ENCODE peak calls at places on chromosomes 3 and 15, in eight cellular contexts. M, A, C, E, N, V, O and F are unnamed samples.

GRCh38 chr3:43526956-43527355 is 94.9 kb downstream of the ANO10 start:
- DNase-seq in A (no peak), V (no peak), O (no peak), E (no peak), C (no peak), M (no peak), N (no peak), F (no peak)

GRCh38 chr15:75065467-75065850 is 42.1 kb downstream of the PPCDC start:
- DNase-seq in N (peak), V (no peak), A (no peak), C (no peak), M (no peak), O (no peak), E (no peak), F (peak)

GRCh38 chr3:187765342-187765741 is 20.1 kb upstream of the BCL6 start:
- DNase-seq in E (peak), M (no peak), N (no peak), A (no peak), V (no peak), O (no peak), C (no peak), F (no peak)

GRCh38 chr3:112734171-112734570 is 93.2 kb upstream of the CCDC80 start:
- DNase-seq in A (no peak), O (no peak), V (no peak), M (no peak), E (no peak), N (no peak), C (no peak), F (no peak)

GRCh38 chr3:58487140-58487886 is 4.6 kb upstream of the KCTD6 start:
- DNase-seq in O (no peak), C (peak), M (peak), V (no peak), N (no peak), E (peak), A (no peak), F (no peak)

GRCh38 chr15:27990411-27991338 is 108.4 kb downstream of the OCA2 start:
- DNase-seq in C (no peak), E (no peak), V (no peak), O (peak), M (no peak), A (no peak), N (no peak), F (no peak)

GRCh38 chr15:39028069-39028468 is 463.5 kb upstream of the RASGRP1 start:
- DNase-seq in V (no peak), M (no peak), N (no peak), E (peak), C (no peak), A (no peak), O (no peak), F (no peak)

GRCh38 chr15:77033417-77033728 is 37.5 kb downstream of the TSPAN3 start:
- DNase-seq in O (no peak), N (no peak), A (no peak), E (no peak), C (no peak), V (no peak), M (no peak), F (no peak)

GRCh38 chr15:22810735-22811338 is 24.4 kb downstream of the NIPA1 start:
- DNase-seq in E (peak), O (no peak), A (no peak), N (no peak), V (no peak), M (no peak), C (no peak), F (no peak)

GRCh38 chr15:43370310-43370974 is 401 bp downstream of the ZSCAN29 start:
- DNase-seq in A (peak), N (no peak), E (peak), M (peak), V (no peak), C (no peak), O (no peak), F (no peak)

GRCh38 chr3:11819146-11819545 is 27.5 kb downstream of the TAMM41 start:
- DNase-seq in N (no peak), A (no peak), C (no peak), V (no peak), E (no peak), O (no peak), M (no peak), F (no peak)

GRCh38 chr15:101483476-101483875 is 6.0 kb downstream of the PCSK6 start:
- DNase-seq in V (no peak), E (no peak), C (no peak), M (no peak), N (no peak), O (no peak), A (no peak), F (no peak)

GRCh38 chr3:58568572-58569286 is 8.5 kb downstream of the FAM107A start:
- DNase-seq in N (peak), E (peak), C (no peak), V (no peak), M (peak), A (peak), O (peak), F (peak)

GRCh38 chr3:194687638-194688206 is 2.0 kb downstream of the FAM43A start:
- DNase-seq in M (peak), O (peak), A (peak), E (peak), V (no peak), N (peak), C (no peak), F (peak)

GRCh38 chr3:180420016-180420415 is 181.9 kb upstream of the TTC14 start:
- DNase-seq in N (no peak), A (no peak), C (no peak), M (no peak), O (no peak), E (no peak), V (no peak), F (no peak)

GRCh38 chr3:46503194-46503924 is 5.6 kb downstream of the RTP3 start:
- DNase-seq in A (no peak), M (no peak), E (peak), V (no peak), N (no peak), C (no peak), O (no peak), F (peak)

GRCh38 chr3:178996399-178996798 is 75.2 kb downstream of the ZMAT3 start:
- DNase-seq in M (no peak), E (no peak), C (no peak), A (no peak), V (no peak), O (no peak), N (no peak), F (no peak)

GRCh38 chr15:86432861-86433260 is 353.2 kb downstream of the AGBL1 start:
- DNase-seq in A (no peak), N (no peak), O (no peak), C (no peak), M (no peak), V (no peak), E (no peak), F (no peak)

GRCh38 chr3:165983284-165983683 is 146.1 kb upstream of the BCHE start:
- DNase-seq in O (no peak), C (no peak), A (no peak), N (no peak), M (no peak), V (peak), E (no peak), F (no peak)

GRCh38 chr3:14374444-14374883 is 27.9 kb upstream of the SLC6A6 start:
- DNase-seq in M (no peak), V (no peak), E (peak), N (no peak), A (no peak), O (no peak), C (no peak), F (no peak)

GRCh38 chr3:98188553-98188952 is 22.1 kb downstream of the OR5H15 start:
- DNase-seq in A (no peak), M (no peak), V (no peak), N (peak), C (no peak), E (no peak), O (no peak), F (peak)

GRCh38 chr15:83066034-83066760 is 855 bp downstream of the BTBD1 start:
- DNase-seq in M (no peak), A (no peak), C (no peak), N (no peak), O (no peak), V (no peak), E (no peak), F (peak)

GRCh38 chr3:43034200-43034599 is 55.1 kb downstream of the GASK1A start:
- DNase-seq in O (no peak), E (no peak), C (no peak), M (no peak), N (no peak), V (no peak), A (no peak), F (no peak)

GRCh38 chr3:24763421-24763820 is 268.8 kb upstream of the THRB start:
- DNase-seq in N (no peak), C (no peak), M (no peak), A (no peak), E (peak), V (no peak), O (no peak), F (no peak)

GRCh38 chr3:47010050-47010712 is 30.7 kb downstream of the NBEAL2 start:
- DNase-seq in E (no peak), C (no peak), O (no peak), V (no peak), N (no peak), A (no peak), M (peak), F (no peak)

GRCh38 chr15:89749951-89750559 is 994 bp downstream of the MESP1 start:
- DNase-seq in M (peak), A (no peak), N (peak), O (peak), C (no peak), E (no peak), V (no peak), F (no peak)

GRCh38 chr3:188680189-188680588 is 491.6 kb upstream of the TPRG1 start:
- DNase-seq in O (no peak), N (no peak), C (peak), E (peak), A (no peak), V (no peak), M (no peak), F (no peak)

GRCh38 chr15:98684441-98684840 is 36.1 kb downstream of the IGF1R start:
- DNase-seq in E (peak), M (no peak), V (no peak), O (no peak), C (peak), A (no peak), N (no peak), F (no peak)

GRCh38 chr15:58870451-58870850 is 63.0 kb downstream of the SLTM start:
- DNase-seq in C (no peak), A (no peak), N (no peak), E (peak), V (no peak), M (no peak), O (no peak), F (no peak)

GRCh38 chr3:61996351-61996750 is 377.0 kb downstream of the FEZF2 start:
- DNase-seq in V (no peak), E (peak), A (no peak), O (no peak), C (no peak), M (no peak), N (no peak), F (no peak)

GRCh38 chr3:116678853-116679252 is 30.7 kb upstream of the TUSC7 start:
- DNase-seq in V (no peak), N (no peak), O (no peak), C (no peak), M (no peak), A (no peak), E (no peak), F (no peak)

GRCh38 chr3:53350652-53351051 is 3.3 kb upstream of the DCP1A start:
- DNase-seq in V (no peak), O (no peak), M (no peak), N (peak), E (peak), C (no peak), A (peak), F (peak)

GRCh38 chr3:122890077-122890484 is 95.2 kb downstream of the SLC49A4 start:
- DNase-seq in C (peak), N (no peak), V (peak), M (peak), O (no peak), E (peak), A (peak), F (peak)

GRCh38 chr3:58188173-58188564 is 22.6 kb downstream of the DNASE1L3 start:
- DNase-seq in A (no peak), O (no peak), C (no peak), E (peak), N (no peak), V (no peak), M (no peak), F (no peak)

GRCh38 chr3:119600732-119601131 is 3.0 kb downstream of the PLA1A start:
- DNase-seq in V (no peak), E (peak), C (no peak), N (no peak), O (no peak), A (peak), M (no peak), F (peak)

GRCh38 chr15:89912674-89913396 is at the start of gene ARPIN:
- DNase-seq in E (peak), C (no peak), A (peak), N (no peak), O (peak), V (no peak), M (no peak), F (no peak)

GRCh38 chr3:33826688-33827087 is 28.3 kb downstream of the PDCD6IP start:
- DNase-seq in O (no peak), E (peak), A (no peak), M (no peak), N (no peak), V (peak), C (peak), F (no peak)

GRCh38 chr3:185847506-185847905 is 22.7 kb upstream of the IGF2BP2 start:
- DNase-seq in E (peak), O (no peak), A (no peak), V (no peak), C (no peak), N (no peak), M (no peak), F (no peak)

GRCh38 chr3:49756036-49756435 is 30.3 kb downstream of the IP6K1 start:
- DNase-seq in E (no peak), C (no peak), V (no peak), N (no peak), O (no peak), M (no peak), A (no peak), F (no peak)